ENCODE peak calls at places on chromosomes 11 and 22, in nine cellular contexts. Y is lower lobe of right lung, H is H9, U is body of pancreas, O is AG10803, I is K562, B is breast epithelium, X is astrocyte of the spinal cord, K is pancreas. A is an unnamed sample.

GRCh38 chr22:44383071-44383575 is 70.4 kb upstream of the SHISAL1 start:
- DNase-seq in Y (peak), H (no peak), U (no peak), O (no peak), I (no peak), B (no peak), X (no peak), K (no peak), A (no peak)

GRCh38 chr11:106172389-106172991 is 95.0 kb downstream of the AASDHPPT start:
- DNase-seq in Y (no peak), H (no peak), U (no peak), O (no peak), I (no peak), B (no peak), X (no peak), K (no peak), A (peak)

GRCh38 chr11:118437736-118438125 is 1.4 kb downstream of the KMT2A start:
- DNase-seq in Y (no peak), H (peak), U (peak), O (no peak), I (peak), B (no peak), X (no peak), K (peak), A (no peak)

GRCh38 chr11:133911169-133911568 is 45.6 kb downstream of the IGSF9B start:
- DNase-seq in Y (peak), H (no peak), U (no peak), O (no peak), I (peak), B (no peak), X (no peak), K (no peak), A (no peak)

GRCh38 chr22:16789860-16790493 is 35.2 kb downstream of the XKR3 start:
- DNase-seq in Y (no peak), H (no peak), U (no peak), O (no peak), I (no peak), B (no peak), X (no peak), K (no peak), A (no peak)

GRCh38 chr11:1879941-1880720 is 11.6 kb downstream of the PRR33 start:
- DNase-seq in Y (peak), H (no peak), U (peak), O (no peak), I (no peak), B (no peak), X (peak), K (peak), A (no peak)

GRCh38 chr11:93577291-93577690 is 34.1 kb upstream of the SMCO4 start:
- DNase-seq in Y (no peak), H (no peak), U (no peak), O (peak), I (no peak), B (no peak), X (peak), K (no peak), A (no peak)

GRCh38 chr22:46802608-46803027 is 40.2 kb downstream of the TBC1D22A start:
- DNase-seq in Y (no peak), H (no peak), U (no peak), O (no peak), I (no peak), B (no peak), X (no peak), K (no peak), A (no peak)

GRCh38 chr11:114280696-114281095 is 15.5 kb upstream of the NNMT start:
- DNase-seq in Y (peak), H (peak), U (peak), O (peak), I (peak), B (no peak), X (peak), K (peak), A (no peak)

GRCh38 chr11:131665344-131665968 is 295.0 kb downstream of the NTM start:
- DNase-seq in Y (no peak), H (no peak), U (no peak), O (no peak), I (no peak), B (no peak), X (no peak), K (no peak), A (no peak)

GRCh38 chr11:65781152-65781961 is 581 bp upstream of the AP5B1 start:
- DNase-seq in Y (peak), H (peak), U (no peak), O (no peak), I (peak), B (no peak), X (no peak), K (peak), A (no peak)
- TF ChIP-seq CTCF in Y (peak), H (peak), U (peak), O (no peak), I (peak), B (peak), X (no peak), K (peak), A (peak)

GRCh38 chr11:59201376-59201775 is 11.4 kb downstream of the MPEG1 start:
- DNase-seq in Y (no peak), H (peak), U (no peak), O (no peak), I (peak), B (no peak), X (no peak), K (no peak), A (no peak)
- TF ChIP-seq CTCF in Y (peak), H (peak), U (no peak), O (peak), I (peak), B (no peak), X (peak), K (no peak), A (peak)

GRCh38 chr11:117095301-117096139 is 2.7 kb downstream of the SIK3 start:
- DNase-seq in Y (no peak), H (no peak), U (no peak), O (peak), I (no peak), B (no peak), X (no peak), K (no peak), A (no peak)

GRCh38 chr11:117097567-117098268 is 510 bp downstream of the SIK3 start:
- DNase-seq in Y (peak), H (peak), U (peak), O (peak), I (peak), B (peak), X (no peak), K (peak), A (no peak)

GRCh38 chr11:117094776-117095175 is 3.5 kb downstream of the SIK3 start:
- DNase-seq in Y (no peak), H (no peak), U (peak), O (peak), I (no peak), B (no peak), X (peak), K (no peak), A (no peak)

GRCh38 chr11:117096973-117097566 is 1.2 kb downstream of the SIK3 start:
- DNase-seq in Y (no peak), H (no peak), U (no peak), O (no peak), I (no peak), B (no peak), X (no peak), K (no peak), A (no peak)

DNA sequence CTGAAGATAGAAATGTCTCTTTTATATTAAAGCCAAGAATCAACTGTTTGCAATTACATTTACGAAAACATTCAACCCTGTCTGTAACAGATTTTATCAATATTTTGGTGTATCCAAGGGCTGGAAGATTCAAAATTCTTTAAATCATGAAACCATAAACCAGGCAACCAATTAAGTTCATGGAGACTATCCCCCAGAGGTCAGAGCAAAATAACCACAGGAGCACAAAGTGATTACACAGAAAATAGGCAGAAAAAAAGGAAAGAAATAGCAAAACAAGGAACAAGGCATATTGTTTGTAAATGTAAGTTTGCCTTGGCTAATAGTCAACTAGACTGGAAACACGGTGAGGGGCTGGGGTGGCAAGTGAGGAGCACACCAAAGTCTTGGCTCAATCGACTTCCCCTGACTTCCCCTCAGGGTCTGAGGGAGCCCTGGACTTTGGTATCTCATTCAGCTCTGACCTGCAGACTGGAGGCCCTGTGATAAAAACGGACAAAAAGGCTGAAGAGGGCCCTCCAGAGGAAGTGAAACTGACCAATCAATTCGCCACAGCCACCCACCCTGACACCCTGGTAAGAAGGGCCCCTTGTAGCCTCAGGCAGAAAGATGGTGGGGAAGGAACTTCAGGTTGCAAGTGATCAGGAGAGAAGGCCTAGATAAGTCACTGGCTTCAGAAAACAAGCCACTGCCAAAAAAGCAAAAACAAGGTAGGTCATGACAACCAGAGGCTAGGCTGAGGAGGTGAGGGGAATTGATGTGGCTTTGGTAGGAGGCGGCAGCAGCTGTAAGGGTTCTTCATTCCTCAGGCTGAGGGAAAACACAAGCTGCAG is 1.9 kb downstream of the SIK3 start:
- DNase-seq in Y (no peak), H (peak), U (no peak), O (no peak), I (peak), B (no peak), X (no peak), K (no peak), A (no peak)
- TF ChIP-seq CTCF in Y (no peak), H (peak), U (no peak), O (peak), I (peak), B (no peak), X (no peak), K (no peak), A (no peak)

DNA sequence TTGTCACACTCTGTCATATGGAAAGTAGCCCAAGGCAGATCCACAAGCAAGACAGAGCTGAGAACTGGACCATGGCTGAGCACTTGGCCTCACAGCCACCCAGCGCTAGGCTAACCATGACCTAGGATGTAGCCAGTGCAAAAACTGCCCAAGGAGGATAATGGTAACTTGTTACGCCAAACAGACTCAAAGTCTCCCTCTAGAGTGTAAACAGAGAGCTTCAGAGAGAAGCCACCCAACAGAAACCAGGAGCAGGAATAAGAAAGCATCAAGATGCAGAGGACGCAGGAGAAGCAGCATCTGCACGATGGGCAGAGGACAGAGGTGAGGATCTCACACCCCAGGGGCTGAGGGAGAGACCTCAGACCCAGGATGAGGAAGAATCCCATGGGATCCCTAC is 97.9 kb downstream of the RCN1 start:
- DNase-seq in Y (no peak), H (no peak), U (no peak), O (no peak), I (no peak), B (no peak), X (no peak), K (no peak), A (no peak)
- TF ChIP-seq CTCF in Y (no peak), H (peak), U (no peak), O (no peak), I (peak), B (no peak), X (no peak), K (no peak), A (peak)